ENCODE peak calls at places on chromosomes 16 and 17, in six cellular contexts. O is lower leg skin, W is lung, J is bronchial epithelial cell, G is MCF 10A, Q is mucosa of descending colon. S is an unnamed sample.

GRCh38 chr17:72812823-72813222 is 279.7 kb downstream of the SLC39A11 start:
- DNase-seq in O (peak; percentile 23), W (no peak), J (peak; percentile 42), G (peak; percentile 82), Q (no peak), S (peak; percentile 34)

GRCh38 chr17:82962163-82962720 is 117.2 kb upstream of the METRNL start:
- DNase-seq in O (no peak), W (no peak), J (no peak), G (no peak), Q (peak; percentile 48), S (no peak)

GRCh38 chr17:78168906-78169793 is 769 bp downstream of the SYNGR2 start:
- DNase-seq in O (no peak), W (peak; percentile 67), J (peak; percentile 35), G (peak; percentile 78), Q (peak; percentile 89), S (peak; percentile 47)

GRCh38 chr16:23962001-23962400 is 126.2 kb downstream of the PRKCB start:
- DNase-seq in O (peak; percentile 65), W (no peak), J (no peak), G (no peak), Q (no peak), S (no peak)

GRCh38 chr17:15171433-15172047 is 93.6 kb downstream of the PMP22 start:
- DNase-seq in O (peak; percentile 88), W (peak; percentile 64), J (peak; percentile 57), G (peak; percentile 80), Q (no peak), S (no peak)

GRCh38 chr16:13936596-13937081 is 16.7 kb downstream of the ERCC4 start:
- DNase-seq in O (no peak), W (no peak), J (peak; percentile 77), G (peak; percentile 74), Q (no peak), S (peak; percentile 36)

GRCh38 chr17:44308865-44309264 is 464 bp downstream of the RUNDC3A start:
- DNase-seq in O (no peak), W (no peak), J (no peak), G (no peak), Q (no peak), S (no peak)

GRCh38 chr17:59561042-59561441 is 4.4 kb upstream of the DHX40 start:
- DNase-seq in O (no peak), W (no peak), J (peak; percentile 29), G (peak; percentile 35), Q (no peak), S (peak; percentile 3)

GRCh38 chr16:4734063-4734729 is at the start of the genes ANKS3 and DNAAF8:
- DNase-seq in O (peak; percentile 98), W (peak; percentile 96), J (peak; percentile 91), G (peak; percentile 98), Q (peak; percentile 96), S (peak; percentile 88)

GRCh38 chr16:1181715-1182671 is 29.1 kb downstream of the CACNA1H start:
- DNase-seq in O (no peak), W (peak; percentile 71), J (no peak), G (no peak), Q (peak; percentile 73), S (no peak)

GRCh38 chr17:43848601-43849000 is 1.6 kb downstream of the CD300LG start:
- DNase-seq in O (no peak), W (no peak), J (no peak), G (no peak), Q (no peak), S (no peak)

GRCh38 chr16:31063843-31064611 is 10.0 kb downstream of the ZNF668 start:
- DNase-seq in O (peak; percentile 84), W (no peak), J (no peak), G (no peak), Q (no peak), S (no peak)

GRCh38 chr16:48576927-48577326 is 33.1 kb downstream of the N4BP1 start:
- DNase-seq in O (no peak), W (no peak), J (peak; percentile 81), G (peak; percentile 55), Q (no peak), S (peak; percentile 44)

GRCh38 chr16:19963306-19963705 is 78.7 kb upstream of the GPRC5B start:
- DNase-seq in O (peak; percentile 17), W (no peak), J (no peak), G (no peak), Q (no peak), S (no peak)

GRCh38 chr17:69978056-69978646 is 96.9 kb upstream of the KCNJ16 start:
- DNase-seq in O (no peak), W (no peak), J (peak; percentile 78), G (no peak), Q (no peak), S (peak; percentile 75)

GRCh38 chr17:65198653-65199382 is 61.6 kb downstream of the RGS9 start:
- DNase-seq in O (no peak), W (no peak), J (peak; percentile 67), G (peak; percentile 63), Q (no peak), S (no peak)

GRCh38 chr17:3007651-3008121 is 55.7 kb downstream of the OR1D5 start:
- DNase-seq in O (no peak), W (no peak), J (no peak), G (no peak), Q (no peak), S (no peak)

GRCh38 chr16:54176376-54176901 is 110.1 kb downstream of the IRX3 start:
- DNase-seq in O (no peak), W (no peak), J (no peak), G (no peak), Q (no peak), S (no peak)

GRCh38 chr16:1438229-1439057 is 5.9 kb downstream of the CCDC154 start:
- DNase-seq in O (no peak), W (no peak), J (no peak), G (no peak), Q (no peak), S (no peak)

GRCh38 chr17:42345396-42346078 is 42.7 kb downstream of the STAT3 start:
- DNase-seq in O (no peak), W (no peak), J (no peak), G (no peak), Q (no peak), S (no peak)

GRCh38 chr17:73841431-73842060 is 197.3 kb upstream of the SDK2 start:
- DNase-seq in O (no peak), W (no peak), J (peak; percentile 15), G (peak; percentile 30), Q (no peak), S (no peak)

GRCh38 chr17:39014044-39014794 is 47.0 kb upstream of the FBXO47 start:
- DNase-seq in O (peak; percentile 4), W (no peak), J (peak; percentile 44), G (peak; percentile 49), Q (no peak), S (no peak)

GRCh38 chr17:20010099-20010863 is 1.1 kb downstream of the SPECC1 start:
- DNase-seq in O (no peak), W (no peak), J (peak; percentile 61), G (peak; percentile 63), Q (no peak), S (peak; percentile 43)

GRCh38 chr17:27244019-27244418 is 49.9 kb upstream of the WSB1 start:
- DNase-seq in O (no peak), W (no peak), J (no peak), G (no peak), Q (no peak), S (no peak)

GRCh38 chr17:78798695-78799559 is 16.9 kb upstream of the CYTH1 start:
- DNase-seq in O (no peak), W (no peak), J (peak; percentile 56), G (peak; percentile 37), Q (peak; percentile 46), S (no peak)

GRCh38 chr16:46949216-46949892 is 24.1 kb downstream of the DNAJA2 start:
- DNase-seq in O (peak; percentile 54), W (no peak), J (peak; percentile 30), G (peak; percentile 8), Q (no peak), S (peak; percentile 4)

GRCh38 chr16:1759511-1759910 is 11.8 kb downstream of the NME3 start:
- DNase-seq in O (no peak), W (no peak), J (no peak), G (no peak), Q (no peak), S (no peak)

GRCh38 chr17:49312722-49313121 is 49.3 kb downstream of the ZNF652 start:
- DNase-seq in O (no peak), W (no peak), J (no peak), G (no peak), Q (no peak), S (no peak)

DNA sequence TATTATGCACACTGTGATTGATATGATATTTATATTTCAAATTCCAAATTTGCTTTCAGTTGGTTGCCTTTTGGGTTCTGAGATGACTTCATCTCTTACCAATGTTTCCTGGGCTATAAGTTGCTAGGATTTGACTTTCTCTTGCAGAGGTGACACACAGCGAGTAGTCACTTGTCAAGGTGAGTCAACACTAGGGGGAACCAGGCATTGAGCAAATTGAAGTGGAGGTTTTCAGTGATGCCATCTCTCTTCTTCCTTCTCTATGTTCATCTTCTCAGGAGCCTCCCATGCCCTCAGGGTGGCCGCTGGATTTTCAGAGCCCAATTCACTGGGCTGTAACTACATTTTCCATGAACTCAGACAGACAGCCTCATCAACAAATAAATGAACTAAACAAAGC is 6.0 kb upstream of the CPD start:
- DNase-seq in O (no peak), W (no peak), J (peak; percentile 97), G (peak; percentile 72), Q (no peak), S (peak; percentile 85)
- TF ChIP-seq CTCF in O (no peak), W (no peak), J (peak; percentile 30), G (no peak), Q (no peak), S (peak; percentile 58)

DNA sequence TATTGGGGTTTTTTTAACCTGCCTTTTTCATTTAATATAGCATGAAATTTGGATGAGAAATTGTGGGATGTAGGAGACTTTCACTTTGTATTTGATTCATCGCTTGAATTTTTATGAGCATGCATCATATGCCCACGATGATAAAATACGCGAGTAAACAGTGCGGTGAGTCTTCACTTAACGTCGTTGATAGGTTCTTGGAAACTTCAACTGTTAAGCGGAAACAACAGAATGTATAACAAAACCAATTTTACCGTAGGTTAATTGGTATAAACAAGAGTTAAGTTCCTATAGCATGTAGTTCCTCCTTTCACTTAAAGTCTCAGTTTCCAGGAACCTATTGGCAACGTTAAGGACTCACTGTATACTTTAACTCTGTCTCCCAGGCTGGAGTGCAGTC is 28.7 kb downstream of the MMP15 start:
- DNase-seq in O (no peak), W (no peak), J (no peak), G (no peak), Q (no peak), S (no peak)
- TF ChIP-seq CTCF in O (no peak), W (no peak), J (no peak), G (no peak), Q (no peak), S (no peak)

DNA sequence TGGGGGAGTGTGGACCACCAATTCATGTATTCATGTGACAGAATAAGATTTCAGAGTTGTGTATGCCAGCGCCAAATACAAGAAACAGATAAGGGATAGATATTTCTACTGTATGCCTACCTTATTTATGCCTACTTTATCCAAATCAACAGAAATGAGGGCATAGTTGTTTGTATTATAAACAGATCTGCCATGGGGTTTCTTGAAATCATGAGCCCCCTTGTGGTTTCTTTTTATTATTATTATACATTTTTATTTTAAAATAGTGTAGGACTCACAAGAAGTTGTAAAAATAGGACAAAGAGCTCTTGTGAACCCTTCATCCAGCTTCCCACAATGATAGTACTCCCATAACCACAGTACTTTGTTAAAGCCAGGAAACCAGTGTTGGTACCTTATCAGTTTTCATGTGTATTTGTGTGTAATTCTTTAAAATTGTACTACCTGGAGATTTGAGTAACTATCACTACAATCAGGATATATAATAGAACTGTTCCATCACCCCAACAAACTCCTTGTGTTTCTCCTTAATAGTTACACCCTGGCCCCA is 229.4 kb downstream of the CCDC182 start:
- DNase-seq in O (no peak), W (no peak), J (no peak), G (no peak), Q (no peak), S (no peak)
- TF ChIP-seq CTCF in O (no peak), W (no peak), J (no peak), G (no peak), Q (no peak), S (peak; percentile 44)

GRCh38 chr16:76882105-76882504 is 308.9 kb upstream of the MON1B start:
- DNase-seq in O (no peak), W (no peak), J (peak; percentile 2), G (peak; percentile 56), Q (no peak), S (no peak)
- TF ChIP-seq CTCF in O (no peak), W (no peak), J (peak; percentile 2), G (peak; percentile 44), Q (no peak), S (no peak)

S was measured in foreskin keratinocyte.